ENCODE peak calls at places on chromosomes 11 and 22, in four cellular contexts. W, Y, D and O are unnamed samples.

GRCh38 chr11:2138436-2139117 is 612 bp downstream of the IGF2 start:
- DNase-seq in Y (no peak), D (peak), W (no peak), O (no peak)

GRCh38 chr11:31764186-31764730 is 46.9 kb downstream of the PAX6 start:
- DNase-seq in W (no peak), Y (no peak), D (no peak), O (no peak)

GRCh38 chr11:122085264-122085663 is 30.8 kb downstream of the BLID start:
- DNase-seq in Y (no peak), W (peak), D (no peak), O (no peak)

GRCh38 chr11:9495780-9496514 is 35.1 kb downstream of the ZNF143 start:
- DNase-seq in Y (no peak), W (no peak), D (no peak), O (no peak)

GRCh38 chr11:44952500-44953260 is 2.0 kb upstream of the TP53I11 start:
- DNase-seq in D (no peak), W (no peak), Y (no peak), O (no peak)

GRCh38 chr11:83502041-83502440 is 215.9 kb upstream of the CCDC90B start:
- DNase-seq in D (no peak), Y (no peak), W (no peak), O (no peak)

GRCh38 chr11:200224-201003 is 6.8 kb downstream of the BET1L start:
- DNase-seq in D (no peak), W (no peak), Y (no peak), O (no peak)

GRCh38 chr11:67355794-67356550 is 2.6 kb upstream of the POLD4 start:
- DNase-seq in Y (no peak), D (no peak), W (no peak), O (no peak)

GRCh38 chr11:85310479-85310878 is 316.7 kb downstream of the DLG2 start:
- DNase-seq in Y (no peak), D (no peak), W (no peak), O (no peak)

GRCh38 chr22:22881116-22882032 is 6.2 kb upstream of the IGLL5 start:
- DNase-seq in Y (no peak), D (no peak), W (no peak), O (no peak)

GRCh38 chr11:93736129-93736528 is 5.2 kb downstream of the TAF1D start:
- DNase-seq in D (no peak), Y (no peak), W (no peak), O (no peak)

GRCh38 chr22:50209893-50210292 is 9.1 kb downstream of the SELENOO start:
- DNase-seq in D (no peak), Y (peak), W (peak), O (peak)

GRCh38 chr22:48836673-48837340 is 990.9 kb downstream of the BRD1 start:
- DNase-seq in Y (no peak), W (no peak), D (no peak), O (no peak)

GRCh38 chr22:23533328-23533762 is 46.7 kb downstream of the IGLL1 start:
- DNase-seq in D (no peak), W (no peak), Y (no peak), O (no peak)

GRCh38 chr11:44255406-44256071 is 54.4 kb downstream of the ALX4 start:
- DNase-seq in D (no peak), W (no peak), Y (no peak), O (no peak)

GRCh38 chr11:23789938-23790371 is 706.9 kb upstream of the LUZP2 start:
- DNase-seq in D (no peak), W (peak), Y (no peak), O (no peak)

GRCh38 chr22:48227341-48228018 is 1465.0 kb downstream of the TBC1D22A start:
- DNase-seq in W (no peak), Y (no peak), D (no peak), O (no peak)

GRCh38 chr11:12109591-12110196 is 696 bp upstream of the MICAL2 start:
- DNase-seq in W (no peak), D (no peak), Y (no peak), O (no peak)

GRCh38 chr11:68978626-68978930 is 2.2 kb downstream of the MRGPRD start:
- DNase-seq in Y (no peak), D (no peak), W (no peak), O (no peak)

GRCh38 chr22:20877715-20878114 is 18.9 kb downstream of the SNAP29 start:
- DNase-seq in Y (no peak), W (no peak), D (no peak), O (no peak)

GRCh38 chr11:84558085-84558905 is 1068.8 kb downstream of the DLG2 start:
- DNase-seq in W (peak), D (peak), Y (no peak), O (no peak)

GRCh38 chr22:40270748-40271373 is 75.4 kb upstream of the ADSL start:
- DNase-seq in Y (no peak), D (no peak), W (no peak), O (no peak)

GRCh38 chr11:96337541-96338530 is 5.2 kb downstream of the MAML2 start:
- DNase-seq in W (no peak), Y (no peak), D (no peak), O (peak)

GRCh38 chr22:21444701-21445436 is 22.3 kb upstream of the TMEM191C start:
- DNase-seq in W (no peak), Y (no peak), D (no peak), O (no peak)

GRCh38 chr11:87466228-87466627 is 428.5 kb downstream of the TMEM135 start:
- DNase-seq in W (no peak), Y (no peak), D (no peak), O (no peak)

GRCh38 chr11:131483453-131483852 is 113.0 kb downstream of the NTM start:
- DNase-seq in Y (no peak), W (no peak), D (no peak), O (no peak)